ENCODE peak calls at places on chromosomes 6 and 20, in four cellular contexts. Z is endothelial cell of umbilical vein, O is GM12878, B is K562. S is an unnamed sample.

GRCh38 chr6:38091626-38092025 is 272.1 kb downstream of the ZFAND3 start:
- DNase-seq in B (no peak), O (no peak), Z (no peak), S (no peak)

GRCh38 chr6:154479388-154480143 is 30.9 kb downstream of the CNKSR3 start:
- DNase-seq in Z (peak; percentile 60), B (no peak), O (no peak), S (peak; percentile 67)

GRCh38 chr6:45480697-45481415 is 103.1 kb upstream of the SUPT3H start:
- DNase-seq in O (no peak), Z (no peak), B (no peak), S (no peak)

GRCh38 chr20:46128310-46129151 is 10.4 kb downstream of the CD40 start:
- DNase-seq in B (peak; percentile 53), Z (peak; percentile 30), O (no peak), S (no peak)

GRCh38 chr20:57582432-57583288 is 21.8 kb downstream of the PCK1 start:
- DNase-seq in O (no peak), B (peak; percentile 45), Z (peak; percentile 86), S (peak; percentile 64)

GRCh38 chr20:33600414-33600813 is 61.7 kb upstream of the C20orf144 start:
- DNase-seq in Z (no peak), O (no peak), B (no peak), S (no peak)

GRCh38 chr20:59571591-59572314 is 32.6 kb upstream of the PHACTR3 start:
- DNase-seq in O (no peak), B (peak; percentile 59), Z (peak; percentile 40), S (peak; percentile 38)

GRCh38 chr6:134245041-134245440 is 72.9 kb downstream of the SGK1 start:
- DNase-seq in B (no peak), O (no peak), Z (no peak), S (peak; percentile 89)

GRCh38 chr20:22425344-22426295 is 158.8 kb downstream of the FOXA2 start:
- DNase-seq in B (no peak), O (no peak), Z (no peak), S (no peak)

DNA sequence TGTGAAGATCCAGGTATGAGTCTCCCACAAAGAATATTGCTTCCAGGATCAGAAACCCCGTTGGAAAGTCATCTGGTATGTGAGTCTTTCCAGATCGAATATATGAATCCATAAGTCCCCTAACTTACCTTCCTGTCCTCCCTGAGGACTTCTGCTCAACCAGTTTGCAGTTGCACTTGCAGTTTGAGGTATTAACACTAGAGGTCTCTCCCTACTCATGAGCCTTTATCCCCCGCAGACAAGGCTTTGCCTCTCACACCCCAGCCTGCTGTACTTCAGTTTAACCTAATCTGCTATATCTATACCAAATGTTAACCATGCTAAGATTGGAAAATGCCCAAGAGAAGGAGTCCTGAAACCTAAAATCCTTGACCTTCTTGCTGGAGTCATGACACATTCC is 135.3 kb upstream of the DEFB112 start:
- DNase-seq in B (no peak), Z (no peak), O (no peak), S (no peak)
- TF ChIP-seq CTCF in B (peak; percentile 19), Z (no peak), O (peak; percentile 40), S (peak; percentile 16)

DNA sequence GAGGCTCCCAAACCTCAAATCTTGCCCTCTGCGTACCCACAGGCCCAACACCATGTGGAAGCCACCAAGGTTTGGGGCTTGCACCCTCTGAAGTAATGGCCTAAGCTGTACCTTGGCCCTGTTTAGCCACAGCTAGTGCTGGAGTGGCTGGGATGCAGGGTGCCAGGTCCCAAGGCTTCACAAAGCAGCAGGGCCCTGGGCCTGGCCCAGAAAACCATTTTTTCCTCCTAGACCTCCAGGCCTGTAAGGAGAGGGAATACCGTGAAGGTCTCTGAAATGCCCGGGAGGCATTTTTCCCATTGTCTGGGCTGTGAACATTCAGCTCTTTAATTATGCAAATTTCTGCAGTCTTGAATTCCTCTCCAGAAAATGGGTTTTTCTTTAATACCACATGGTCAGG is 223.7 kb upstream of the CCN2 start:
- DNase-seq in O (no peak), B (no peak), Z (no peak), S (no peak)
- TF ChIP-seq FOS in O (no peak), B (no peak), Z (no peak), S (no peak)

GRCh38 chr6:30801950-30802349 is 57.6 kb upstream of the IER3 start:
- DNase-seq in B (no peak), O (no peak), Z (no peak), S (no peak)
- TF ChIP-seq CTCF in B (no peak), O (no peak), Z (no peak), S (no peak)

DNA sequence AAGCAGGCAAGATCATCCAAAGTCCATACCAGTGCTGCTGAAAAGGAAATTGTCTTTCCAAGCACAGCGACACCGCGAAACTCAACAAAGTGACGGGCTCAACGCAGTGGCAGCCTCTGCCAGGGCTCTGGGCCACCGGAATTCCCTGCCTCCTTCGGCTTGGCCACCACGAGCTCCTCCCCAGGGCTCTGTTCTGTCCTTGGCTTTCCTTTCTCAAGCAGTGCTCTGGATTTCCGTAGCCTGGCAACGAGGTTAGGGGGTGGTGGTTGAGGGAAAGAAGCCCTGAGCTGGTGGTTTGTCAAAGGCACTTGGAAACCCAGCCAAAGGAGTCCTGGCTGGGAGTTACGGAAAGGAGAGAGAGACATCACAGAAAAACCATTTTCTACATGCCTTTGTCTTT is 31.2 kb downstream of the PRR18 start:
- DNase-seq in Z (no peak), B (no peak), O (no peak), S (no peak)
- TF ChIP-seq FOS in Z (no peak), B (no peak), O (no peak), S (no peak)

S was measured in IMR-90.